ENCODE peak calls at places on chromosomes 5 and 9, in six cellular contexts. U, D, E, L, V and T are unnamed samples.

GRCh38 chr9:136138566-136138965 is 19.9 kb upstream of the TMEM250 start:
- DNase-seq in D (peak; percentile 46), U (peak; percentile 45), E (peak; percentile 55), L (no peak), V (peak; percentile 61), T (no peak)

GRCh38 chr5:54215233-54215736 is 95.1 kb downstream of the ARL15 start:
- DNase-seq in L (no peak), U (no peak), E (no peak), V (no peak), D (no peak), T (no peak)

GRCh38 chr5:78648359-78649219 is at the start of gene LHFPL2:
- DNase-seq in E (peak; percentile 43), D (peak; percentile 18), V (peak; percentile 75), U (peak; percentile 75), L (peak; percentile 71), T (peak; percentile 53)

GRCh38 chr9:128286435-128286834 is 10.4 kb downstream of the SWI5 start:
- DNase-seq in L (no peak), U (no peak), V (no peak), E (no peak), D (no peak), T (peak; percentile 89)

GRCh38 chr5:55344392-55344992 is 36.7 kb downstream of the MTREX start:
- DNase-seq in L (no peak), U (peak; percentile 77), D (peak; percentile 75), V (peak; percentile 62), E (peak; percentile 34), T (peak; percentile 56)

GRCh38 chr5:39947657-39948056 is 522.9 kb upstream of the DAB2 start:
- DNase-seq in D (no peak), U (no peak), E (no peak), V (peak; percentile 17), L (no peak), T (no peak)

GRCh38 chr9:125747053-125747764 is at the start of gene PBX3:
- DNase-seq in V (peak; percentile 64), E (peak; percentile 55), U (peak; percentile 65), D (peak; percentile 45), L (peak; percentile 48), T (no peak)

GRCh38 chr5:162886717-162887116 is 550.7 kb upstream of the CCNG1 start:
- DNase-seq in D (no peak), E (no peak), V (no peak), U (no peak), L (no peak), T (no peak)

GRCh38 chr5:15901151-15901550 is 278.4 kb downstream of the MARCHF11 start:
- DNase-seq in D (no peak), V (no peak), U (no peak), L (no peak), E (no peak), T (no peak)

GRCh38 chr5:73702534-73702933 is 76.5 kb downstream of the ARHGEF28 start:
- DNase-seq in E (no peak), U (no peak), D (no peak), V (no peak), L (no peak), T (no peak)

GRCh38 chr5:173456751-173457171 is 128.5 kb upstream of the STC2 start:
- DNase-seq in V (peak; percentile 98), U (no peak), E (no peak), L (no peak), D (no peak), T (no peak)

GRCh38 chr9:88791105-88791805 is 200.0 kb upstream of the S1PR3 start:
- DNase-seq in V (peak; percentile 30), L (no peak), U (no peak), D (no peak), E (no peak), T (no peak)

GRCh38 chr9:8835291-8835690 is 1035.7 kb upstream of the DMAC1 start:
- DNase-seq in U (no peak), E (no peak), D (no peak), V (no peak), L (no peak), T (no peak)

GRCh38 chr5:75108515-75108914 is 56.2 kb upstream of the GCNT4 start:
- DNase-seq in L (no peak), V (no peak), E (no peak), D (no peak), U (no peak), T (no peak)

GRCh38 chr5:78903936-78904335 is 81.2 kb downstream of the ARSB start:
- DNase-seq in E (no peak), V (peak; percentile 63), D (no peak), L (no peak), U (no peak), T (no peak)

GRCh38 chr5:54443264-54443663 is 12.2 kb upstream of the HSPB3 start:
- DNase-seq in V (peak; percentile 61), E (no peak), U (no peak), D (no peak), L (no peak), T (no peak)

GRCh38 chr5:135034186-135034962 is at the start of gene PITX1:
- DNase-seq in D (no peak), L (peak; percentile 66), U (peak; percentile 72), E (peak; percentile 39), V (peak; percentile 69), T (no peak)

GRCh38 chr5:61272688-61273087 is 59.4 kb upstream of the ZSWIM6 start:
- DNase-seq in L (no peak), U (no peak), V (no peak), D (no peak), E (no peak), T (no peak)

GRCh38 chr5:76715734-76716455 is at the start of gene F2R:
- DNase-seq in L (peak; percentile 57), V (peak; percentile 84), E (peak; percentile 53), U (peak; percentile 64), D (peak; percentile 54), T (no peak)

GRCh38 chr9:71760901-71761300 is 7.4 kb downstream of the CEMIP2 start:
- DNase-seq in U (peak; percentile 60), L (no peak), D (no peak), E (no peak), V (no peak), T (no peak)

GRCh38 chr5:141994737-141995136 is 18.1 kb downstream of the GNPDA1 start:
- DNase-seq in E (no peak), V (no peak), L (no peak), D (no peak), U (no peak), T (no peak)

GRCh38 chr9:129270205-129270604 is 92.1 kb upstream of the IER5L start:
- DNase-seq in E (peak; percentile 64), L (no peak), V (no peak), D (peak; percentile 75), U (no peak), T (no peak)

GRCh38 chr9:18857769-18858168 is 175.2 kb downstream of the SAXO1 start:
- DNase-seq in L (no peak), V (peak; percentile 12), U (no peak), D (no peak), E (no peak), T (no peak)

GRCh38 chr5:141326088-141326854 is 4.0 kb upstream of the PCDHGA1 start:
- DNase-seq in D (peak; percentile 70), L (no peak), E (peak; percentile 63), V (peak; percentile 82), U (peak; percentile 64), T (peak; percentile 82)

GRCh38 chr9:89606567-89607311 is 1.9 kb downstream of the GADD45G start:
- DNase-seq in L (no peak), U (peak; percentile 78), E (peak; percentile 47), D (peak; percentile 22), V (peak; percentile 28), T (no peak)

GRCh38 chr5:139565411-139566305 is 4.5 kb downstream of the UBE2D2 start:
- DNase-seq in V (no peak), L (no peak), U (no peak), E (peak; percentile 51), D (peak; percentile 82), T (no peak)

GRCh38 chr9:91486699-91487497 is 63.3 kb upstream of the NFIL3 start:
- DNase-seq in V (peak; percentile 9), U (no peak), D (no peak), L (no peak), E (no peak), T (no peak)

GRCh38 chr5:6632324-6632930 is 417 bp downstream of the NSUN2 start:
- DNase-seq in V (peak; percentile 49), E (no peak), L (no peak), U (no peak), D (peak; percentile 30), T (no peak)

GRCh38 chr5:81427566-81427965 is 33.6 kb upstream of the ACOT12 start:
- DNase-seq in L (no peak), V (no peak), D (no peak), U (no peak), E (no peak), T (no peak)

GRCh38 chr5:115209279-115209678 is 39.6 kb upstream of the TRIM36 start:
- DNase-seq in D (peak; percentile 84), V (no peak), U (no peak), L (no peak), E (peak; percentile 40), T (no peak)

GRCh38 chr5:168869615-168870227 is 290.6 kb upstream of the PANK3 start:
- DNase-seq in E (no peak), L (no peak), D (no peak), U (no peak), V (no peak), T (no peak)